ENCODE peak calls at places on chromosome 13, in seven cellular contexts. E is ascending aorta, L is psoas muscle, Y is endodermal cell, G is iPS DF 6.9, A is mucosa of descending colon, P is A549. F is an unnamed sample.

GRCh38 chr13:67353891-67354459 is 123.8 kb upstream of the PCDH9 start:
- DNase-seq in G (no peak), Y (no peak), A (no peak), L (no peak), P (no peak), E (no peak), F (no peak)

GRCh38 chr13:107459430-107459829 is 755.9 kb downstream of the LIG4 start:
- DNase-seq in G (no peak), E (no peak), P (no peak), L (no peak), Y (no peak), A (no peak), F (no peak)

GRCh38 chr13:87333599-87333998 is 337.6 kb upstream of the SLITRK5 start:
- DNase-seq in A (no peak), E (no peak), P (no peak), Y (no peak), G (no peak), L (no peak), F (no peak)

GRCh38 chr13:87255394-87255793 is 415.8 kb upstream of the SLITRK5 start:
- DNase-seq in L (no peak), G (no peak), A (no peak), P (no peak), Y (no peak), E (no peak), F (no peak)

GRCh38 chr13:92188574-92188973 is 790.2 kb downstream of the GPC5 start:
- DNase-seq in L (no peak), A (no peak), G (no peak), E (no peak), Y (no peak), P (no peak), F (no peak)

GRCh38 chr13:98324105-98324504 is 147.0 kb upstream of the RNF113B start:
- DNase-seq in G (no peak), A (no peak), L (no peak), E (no peak), Y (no peak), P (no peak), F (no peak)

GRCh38 chr13:47896546-47896945 is 104.5 kb downstream of the SUCLA2 start:
- DNase-seq in Y (no peak), G (no peak), P (no peak), A (no peak), E (no peak), L (no peak), F (no peak)

GRCh38 chr13:43146400-43146799 is 123.0 kb downstream of the DNAJC15 start:
- DNase-seq in A (no peak), L (no peak), G (no peak), Y (no peak), P (no peak), E (no peak), F (no peak)

GRCh38 chr13:47409778-47410177 is 512.9 kb upstream of the HTR2A start:
- DNase-seq in E (no peak), P (no peak), L (no peak), A (no peak), G (no peak), Y (no peak), F (no peak)

GRCh38 chr13:42101821-42102580 is 53.6 kb downstream of the DGKH start:
- DNase-seq in Y (no peak), G (no peak), A (no peak), P (no peak), L (no peak), E (no peak), F (no peak)

GRCh38 chr13:75596657-75597182 is 39.4 kb upstream of the LMO7 start:
- DNase-seq in G (no peak), L (no peak), A (no peak), P (no peak), E (no peak), Y (no peak), F (no peak)

GRCh38 chr13:52356327-52356726 is 49.6 kb downstream of the THSD1 start:
- DNase-seq in E (no peak), P (no peak), A (no peak), G (no peak), L (no peak), Y (no peak), F (no peak)

GRCh38 chr13:53781941-53782340 is 753.3 kb downstream of the OLFM4 start:
- DNase-seq in E (no peak), L (no peak), Y (no peak), G (no peak), A (no peak), P (no peak), F (no peak)

GRCh38 chr13:33462109-33462508 is 176.6 kb upstream of the STARD13 start:
- DNase-seq in G (no peak), E (no peak), Y (no peak), A (no peak), P (no peak), L (no peak), F (no peak)

GRCh38 chr13:22938576-22938975 is 242.2 kb upstream of the SGCG start:
- DNase-seq in P (no peak), L (no peak), G (no peak), E (no peak), Y (no peak), A (no peak), F (no peak)

GRCh38 chr13:40496035-40496810 is 170.2 kb downstream of the FOXO1 start:
- DNase-seq in Y (no peak), G (no peak), L (no peak), P (no peak), E (no peak), A (no peak), F (no peak)

GRCh38 chr13:48496796-48497195 is 36.1 kb downstream of the RCBTB2 start:
- DNase-seq in G (no peak), P (no peak), E (no peak), A (no peak), L (no peak), Y (no peak), F (peak; percentile 20)

GRCh38 chr13:87035538-87035937 is 635.6 kb upstream of the SLITRK5 start:
- DNase-seq in E (no peak), A (no peak), Y (no peak), L (no peak), G (no peak), P (no peak), F (no peak)

GRCh38 chr13:70964124-70964523 is 855.9 kb upstream of the KLHL1 start:
- DNase-seq in G (no peak), P (peak; percentile 4), Y (no peak), A (no peak), L (no peak), E (no peak), F (no peak)

GRCh38 chr13:113656831-113657671 is 947 bp downstream of the ATP4B start:
- DNase-seq in A (peak; percentile 52), Y (peak; percentile 44), P (no peak), E (no peak), L (no peak), G (no peak), F (no peak)

GRCh38 chr13:73168993-73169401 is 110.2 kb downstream of the KLF5 start:
- DNase-seq in P (no peak), G (no peak), L (no peak), E (no peak), A (peak; percentile 53), Y (peak; percentile 58), F (no peak)

GRCh38 chr13:51816604-51817254 is 12.8 kb upstream of the DHRS12 start:
- DNase-seq in P (peak; percentile 40), G (no peak), Y (no peak), A (no peak), E (no peak), L (no peak), F (no peak)

GRCh38 chr13:79528356-79528755 is 47.4 kb downstream of the NDFIP2 start:
- DNase-seq in A (no peak), E (no peak), L (no peak), Y (no peak), P (no peak), G (no peak), F (no peak)

GRCh38 chr13:54633461-54633860 is 1604.8 kb downstream of the OLFM4 start:
- DNase-seq in L (no peak), Y (no peak), G (no peak), P (no peak), A (no peak), E (no peak), F (no peak)

GRCh38 chr13:33639640-33640080 is 178.3 kb upstream of the RFC3 start:
- DNase-seq in E (no peak), Y (no peak), A (no peak), G (no peak), L (no peak), P (no peak), F (no peak)

GRCh38 chr13:102597029-102598015 is 536 bp downstream of the TPP2 start:
- DNase-seq in E (no peak), Y (peak; percentile 65), A (no peak), L (peak; percentile 40), G (no peak), P (peak; percentile 1), F (peak; percentile 17)

GRCh38 chr13:43924549-43925245 is 45.0 kb downstream of the LACC1 start:
- DNase-seq in G (no peak), E (no peak), A (no peak), L (no peak), P (no peak), Y (no peak), F (no peak)

GRCh38 chr13:74204606-74205312 is 70.6 kb upstream of the KLF12 start:
- DNase-seq in Y (no peak), G (no peak), L (no peak), E (no peak), A (no peak), P (no peak), F (no peak)
- H3K4me3 ChIP-seq in Y (no peak overlapping the region), G (no peak overlapping the region), L (no peak overlapping the region), E (no peak overlapping the region), A (no peak overlapping the region), P (no peak overlapping the region), F (no peak overlapping the region)

GRCh38 chr13:111383591-111384440 is 63.4 kb downstream of the TEX29 start:
- DNase-seq in Y (peak; percentile 27), E (no peak), G (no peak), L (no peak), A (no peak), P (no peak), F (no peak)
- H3K4me3 ChIP-seq in Y (no peak overlapping the region), E (no peak overlapping the region), G (no peak overlapping the region), L (no peak overlapping the region), A (no peak overlapping the region), P (no peak overlapping the region), F (no peak overlapping the region)

DNA sequence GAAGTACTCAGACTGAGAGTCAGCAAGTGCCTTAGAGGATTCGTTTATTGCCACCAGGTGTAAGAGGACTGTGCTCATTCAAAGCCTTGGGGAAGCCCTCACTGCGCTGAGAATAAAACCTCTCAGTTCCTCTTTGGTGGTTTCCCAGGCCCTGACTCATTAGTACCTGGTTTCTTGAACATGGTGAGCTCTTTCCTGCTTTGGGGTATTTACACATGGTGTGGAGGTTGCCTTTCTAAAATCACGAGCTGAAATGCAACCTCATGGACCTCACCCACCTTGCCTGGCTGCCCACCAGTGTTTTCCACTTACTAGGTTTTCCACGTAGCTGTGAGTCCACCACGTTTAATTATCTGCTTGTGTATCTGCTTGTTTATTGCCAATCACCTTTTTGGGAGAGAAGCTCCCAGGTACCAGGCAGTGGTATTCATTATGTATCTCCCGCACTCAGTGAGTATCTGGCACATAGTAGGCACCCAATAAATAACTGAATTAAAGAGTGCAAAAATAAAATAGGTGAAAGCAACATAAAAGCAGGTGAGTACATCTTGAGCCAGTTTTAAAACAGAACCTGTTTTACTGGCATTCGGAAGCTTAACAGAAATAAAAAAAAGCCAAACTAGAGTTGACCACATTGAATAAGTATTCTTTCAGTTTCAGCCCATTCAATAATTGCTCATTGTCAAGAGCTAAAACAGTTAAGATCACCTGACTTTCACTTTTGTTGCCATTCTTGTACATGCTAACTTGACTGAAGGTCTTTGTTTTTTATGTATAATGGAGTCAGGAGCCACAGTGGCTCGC is 533.0 kb downstream of the MYO16 start:
- DNase-seq in Y (no peak), P (no peak), G (no peak), A (no peak), L (no peak), E (no peak), F (no peak)
- H3K4me3 ChIP-seq in Y (no peak overlapping the region), P (no peak overlapping the region), G (no peak overlapping the region), A (no peak overlapping the region), L (no peak overlapping the region), E (no peak overlapping the region), F (no peak overlapping the region)

GRCh38 chr13:99892189-99892588 is 79.4 kb downstream of the ZIC5 start:
- DNase-seq in A (no peak), P (no peak), E (no peak), G (no peak), L (no peak), Y (peak; percentile 70), F (no peak)
- H3K4me3 ChIP-seq in A (no peak overlapping the region), P (no peak overlapping the region), E (no peak overlapping the region), G (no peak overlapping the region), L (no peak overlapping the region), Y (no peak overlapping the region), F (no peak overlapping the region)

F was measured in CD4-positive, alpha-beta memory T cell.